ENCODE peak calls at places on chromosomes 5 and 9, in five cellular contexts. H is GM12878, V is HCT116, N is HepG2, F is K562. L is an unnamed sample.

GRCh38 chr5:176388003-176388340 is 426 bp downstream of the NOP16 start:
- DNase-seq in F (peak), N (peak), V (no peak), H (no peak), L (no peak)

GRCh38 chr9:121750715-121751623 is 99.5 kb downstream of the DAB2IP start:
- DNase-seq in N (peak), V (peak), H (no peak), F (no peak), L (no peak)

GRCh38 chr9:133460405-133461175 is 812 bp downstream of the CACFD1 start:
- DNase-seq in V (no peak), N (peak), H (no peak), F (peak), L (no peak)

GRCh38 chr9:13615660-13616615 is 336.4 kb upstream of the MPDZ start:
- DNase-seq in V (no peak), N (no peak), F (no peak), H (no peak), L (no peak)

GRCh38 chr9:70420267-70421019 is 6.0 kb upstream of the KLF9 start:
- DNase-seq in V (peak), N (peak), F (peak), H (no peak), L (peak)

GRCh38 chr9:123710299-123710698 is 219.6 kb downstream of the DENND1A start:
- DNase-seq in N (no peak), H (no peak), V (no peak), F (no peak), L (no peak)

GRCh38 chr9:137314561-137315560 is 12.8 kb upstream of the NRARP start:
- DNase-seq in N (no peak), F (no peak), H (no peak), V (no peak), L (no peak)

GRCh38 chr5:179146277-179146676 is 86.1 kb downstream of the ZNF354C start:
- DNase-seq in H (no peak), V (no peak), N (no peak), F (no peak), L (no peak)

GRCh38 chr5:101142102-101142501 is 239.0 kb upstream of the ST8SIA4 start:
- DNase-seq in V (no peak), N (no peak), F (no peak), H (no peak), L (no peak)

GRCh38 chr5:168796840-168797548 is 217.8 kb upstream of the PANK3 start:
- DNase-seq in N (no peak), H (no peak), F (no peak), V (no peak), L (no peak)

GRCh38 chr5:16487448-16487847 is 21.8 kb upstream of the ZNF622 start:
- DNase-seq in H (no peak), N (no peak), V (no peak), F (no peak), L (no peak)
- TF ChIP-seq ATF3 in H (no peak), N (no peak), V (no peak), F (no peak), L (no peak)

GRCh38 chr9:134635431-134636141 is 6.0 kb upstream of the COL5A1 start:
- DNase-seq in F (no peak), H (no peak), N (no peak), V (no peak), L (no peak)

GRCh38 chr9:134636142-134636507 is 5.5 kb upstream of the COL5A1 start:
- DNase-seq in F (no peak), H (no peak), N (no peak), V (no peak), L (no peak)

GRCh38 chr9:134638503-134639090 is 3.0 kb upstream of the COL5A1 start:
- DNase-seq in H (no peak), N (no peak), V (no peak), F (no peak), L (no peak)

GRCh38 chr9:134637696-134638502 is 3.7 kb upstream of the COL5A1 start:
- DNase-seq in F (no peak), V (no peak), N (no peak), H (no peak), L (no peak)

GRCh38 chr9:134637241-134637640 is 4.4 kb upstream of the COL5A1 start:
- DNase-seq in N (no peak), H (no peak), V (no peak), F (no peak), L (no peak)
- H3K9ac ChIP-seq in N (no peak), H (no peak), V (no peak), F (no peak), L (no peak)

GRCh38 chr9:93154293-93154903 is 20.3 kb upstream of the NINJ1 start:
- DNase-seq in N (peak), F (peak), V (no peak), H (no peak), L (peak)
- TF ChIP-seq ATF3 in N (no peak), F (no peak), V (no peak), H (no peak), L (no peak)

DNA sequence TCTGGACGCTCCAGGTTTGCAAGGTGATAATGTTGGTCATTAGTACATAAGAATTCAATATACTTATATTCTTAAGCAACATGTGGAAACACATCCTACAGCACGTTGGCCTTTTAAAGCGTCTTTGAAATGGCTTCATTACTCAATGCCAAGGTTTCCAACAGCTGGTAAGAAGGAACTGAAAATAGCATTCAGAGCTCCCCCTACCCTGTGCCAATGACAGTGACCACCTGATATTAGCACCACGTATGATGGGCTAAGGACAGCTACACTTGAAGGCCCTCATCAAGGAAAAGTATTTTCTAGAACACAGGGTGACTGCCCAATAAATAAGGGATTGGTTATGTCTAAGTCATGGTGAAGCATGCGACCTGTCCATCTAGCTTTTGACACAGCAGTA is 9.9 kb downstream of the ZNF622 start:
- DNase-seq in N (no peak), F (no peak), H (no peak), V (no peak), L (no peak)
- H3K9ac ChIP-seq in N (no peak), F (no peak), H (no peak), V (no peak), L (no peak)

GRCh38 chr5:88831856-88832255 is 51.1 kb downstream of the MEF2C start:
- DNase-seq in F (no peak), N (no peak), V (no peak), H (no peak), L (no peak)
- TF ChIP-seq ATF3 in F (no peak), N (no peak), V (no peak), H (no peak), L (no peak)

GRCh38 chr9:127856094-127856740 is 1.8 kb upstream of the ENG start:
- DNase-seq in V (no peak), F (no peak), N (no peak), H (no peak), L (no peak)

GRCh38 chr9:127853312-127854168 is 918 bp downstream of the ENG start:
- DNase-seq in V (no peak), F (no peak), H (no peak), N (no peak), L (no peak)

GRCh38 chr9:127852829-127853228 is 1.6 kb downstream of the ENG start:
- DNase-seq in V (no peak), H (no peak), N (no peak), F (no peak), L (no peak)

GRCh38 chr9:127855522-127855921 is 1.1 kb upstream of the ENG start:
- DNase-seq in H (no peak), N (no peak), V (no peak), F (no peak), L (no peak)

GRCh38 chr9:127854169-127854833 is at the start of gene ENG:
- DNase-seq in F (no peak), H (no peak), V (no peak), N (no peak), L (no peak)
- H3K9ac ChIP-seq in F (no peak), H (peak), V (no peak), N (no peak), L (no peak)

DNA sequence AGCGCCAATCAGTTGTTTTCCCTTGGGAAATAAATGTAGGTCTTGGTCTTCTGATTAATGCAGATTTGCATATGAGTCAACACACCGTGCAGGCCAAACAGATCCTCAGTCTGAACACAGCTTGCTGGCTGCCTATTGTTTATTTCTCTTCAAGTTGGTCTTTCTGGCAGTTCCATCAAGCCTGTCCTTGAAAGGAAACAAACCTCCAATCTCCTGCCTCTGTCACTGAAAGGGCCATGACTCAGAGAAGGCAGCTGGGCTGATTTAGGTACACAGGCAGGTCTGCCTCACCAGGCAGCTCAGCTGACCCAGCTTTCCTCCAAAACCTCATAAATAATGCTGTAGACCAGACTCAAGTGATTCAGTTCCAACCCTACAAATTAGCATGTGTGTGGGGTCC is 175.9 kb downstream of the MAN2A1 start:
- DNase-seq in F (peak), N (peak), H (no peak), V (no peak), L (peak)
- TF ChIP-seq ATF3 in F (no peak), N (no peak), H (no peak), V (no peak), L (no peak)

GRCh38 chr5:109961755-109962154 is 272.0 kb downstream of the MAN2A1 start:
- DNase-seq in H (no peak), V (no peak), F (no peak), N (no peak), L (no peak)
- H3K9ac ChIP-seq in H (no peak), V (no peak), F (no peak), N (no peak), L (no peak)

DNA sequence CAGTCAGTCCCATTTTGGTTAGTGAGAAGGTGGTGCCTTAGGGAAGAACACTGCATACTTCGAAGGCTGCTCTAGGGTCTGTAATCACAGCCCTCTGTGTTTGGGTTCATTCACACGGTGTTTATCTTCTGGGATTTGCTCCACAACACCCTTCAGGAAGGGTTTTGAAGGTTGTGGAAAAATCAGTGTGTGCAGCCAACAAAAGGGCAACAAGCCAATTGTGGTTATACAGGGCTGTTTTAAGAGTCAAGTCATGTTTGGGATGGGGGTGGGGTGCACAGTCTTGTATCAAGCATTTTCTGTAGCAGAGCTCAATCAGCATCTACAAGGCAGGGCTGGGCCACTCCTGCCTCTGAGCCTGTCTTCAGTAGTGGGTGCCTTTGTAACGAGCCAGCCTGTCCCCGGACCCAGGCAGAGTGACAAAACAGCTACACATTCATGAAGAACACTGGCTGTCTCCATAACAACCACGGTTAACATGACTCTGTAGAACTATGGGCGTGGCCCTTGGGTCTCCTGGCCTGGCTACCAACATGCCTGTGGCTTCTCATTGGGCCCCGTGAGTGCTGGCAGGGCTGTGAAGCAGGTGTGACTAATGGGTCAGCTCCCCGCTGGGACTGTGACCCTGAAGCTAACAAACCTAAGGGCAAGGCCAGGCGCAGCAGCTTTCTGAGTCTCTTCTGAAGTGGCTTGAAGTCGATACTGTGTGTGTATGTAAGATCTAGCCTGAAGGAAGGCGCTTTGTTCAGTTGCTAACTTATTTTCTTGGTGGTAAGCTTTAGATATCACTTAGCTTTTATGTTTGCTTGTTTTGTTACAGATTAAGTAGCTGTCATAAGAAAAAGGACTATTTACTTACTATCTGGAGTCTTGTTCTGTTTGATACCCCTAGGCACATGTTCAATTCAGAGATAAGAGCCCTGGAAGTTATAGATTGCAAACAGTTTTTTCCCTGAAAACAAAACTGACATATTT is 27.9 kb upstream of the GOLM1 start:
- DNase-seq in N (peak), H (no peak), F (peak), V (peak), L (peak)
- TF ChIP-seq ATF3 in N (no peak), H (no peak), F (no peak), V (no peak), L (no peak)

L was measured in H1.